ENCODE peak calls at places on chromosome 4, in nine cellular contexts. D, A, L, R, S, N, W, H and X are unnamed samples.

GRCh38 chr4:133903029-133903428 is 298.6 kb downstream of the PABPC4L start:
- DNase-seq in D (no peak), A (no peak), L (no peak), R (no peak), S (no peak), N (no peak), W (no peak), H (no peak), X (no peak)

GRCh38 chr4:68451246-68452211 is 4.3 kb downstream of the TMPRSS11E start:
- DNase-seq in D (peak; percentile 33), A (peak; percentile 66), L (no peak), R (peak; percentile 49), S (no peak), N (no peak), W (no peak), H (no peak), X (no peak)

GRCh38 chr4:40423735-40424134 is 88.6 kb downstream of the CHRNA9 start:
- DNase-seq in D (no peak), A (no peak), L (no peak), R (peak; percentile 42), S (no peak), N (no peak), W (no peak), H (no peak), X (no peak)

GRCh38 chr4:128364565-128364964 is 77.0 kb upstream of the PGRMC2 start:
- DNase-seq in D (no peak), A (no peak), L (no peak), R (peak; percentile 20), S (no peak), N (no peak), W (no peak), H (no peak), X (no peak)

GRCh38 chr4:612052-612748 is 13.2 kb upstream of the PDE6B start:
- DNase-seq in D (no peak), A (no peak), L (no peak), R (no peak), S (no peak), N (no peak), W (no peak), H (no peak), X (no peak)

GRCh38 chr4:10033191-10033881 is 12.0 kb upstream of the SLC2A9 start:
- DNase-seq in D (no peak), A (no peak), L (no peak), R (peak; percentile 62), S (no peak), N (no peak), W (no peak), H (no peak), X (no peak)

GRCh38 chr4:123821861-123822260 is 425.3 kb downstream of the SPRY1 start:
- DNase-seq in D (peak; percentile 55), A (no peak), L (no peak), R (no peak), S (no peak), N (no peak), W (peak; percentile 13), H (no peak), X (no peak)

GRCh38 chr4:77040265-77040664 is 35.5 kb downstream of the CCNI start:
- DNase-seq in D (no peak), A (no peak), L (no peak), R (peak; percentile 76), S (no peak), N (no peak), W (no peak), H (no peak), X (no peak)

GRCh38 chr4:94304365-94304971 is 38.2 kb downstream of the HPGDS start:
- DNase-seq in D (peak; percentile 73), A (peak; percentile 34), L (no peak), R (peak; percentile 46), S (no peak), N (peak; percentile 11), W (peak; percentile 13), H (no peak), X (no peak)

GRCh38 chr4:8112036-8112576 is 46.5 kb downstream of the ABLIM2 start:
- DNase-seq in D (no peak), A (no peak), L (no peak), R (no peak), S (no peak), N (no peak), W (no peak), H (no peak), X (no peak)

GRCh38 chr4:68465058-68465457 is 17.8 kb downstream of the TMPRSS11E start:
- DNase-seq in D (no peak), A (no peak), L (no peak), R (peak; percentile 64), S (no peak), N (no peak), W (no peak), H (no peak), X (no peak)

GRCh38 chr4:3660086-3660927 is 105.9 kb upstream of the ADRA2C start:
- DNase-seq in D (no peak), A (no peak), L (no peak), R (no peak), S (no peak), N (no peak), W (no peak), H (no peak), X (no peak)

GRCh38 chr4:95077864-95078263 is 320.1 kb downstream of the BMPR1B start:
- DNase-seq in D (no peak), A (no peak), L (no peak), R (no peak), S (no peak), N (no peak), W (no peak), H (no peak), X (no peak)

GRCh38 chr4:78513411-78513975 is 38.1 kb upstream of the ANXA3 start:
- DNase-seq in D (no peak), A (no peak), L (no peak), R (no peak), S (no peak), N (no peak), W (no peak), H (no peak), X (no peak)